ENCODE peak calls at places on chromosome 9, in ten cellular contexts. D, E, P, W, Q, A, Z, X, N and R are unnamed samples.

GRCh38 chr9:74458832-74459231 is 38.3 kb upstream of the RORB start:
- DNase-seq in D (no peak), E (no peak), P (no peak), W (no peak), Q (no peak), A (peak; percentile 41), Z (no peak), X (no peak), N (no peak), R (no peak)

GRCh38 chr9:11893331-11893730 is 799.9 kb upstream of the TYRP1 start:
- DNase-seq in D (no peak), E (no peak), P (no peak), W (peak; percentile 73), Q (no peak), A (no peak), Z (peak; percentile 8), X (no peak), N (no peak), R (no peak)

GRCh38 chr9:34428325-34428958 is 29.9 kb downstream of the FAM219A start:
- DNase-seq in D (no peak), E (no peak), P (peak; percentile 61), W (no peak), Q (no peak), A (no peak), Z (no peak), X (no peak), N (no peak), R (no peak)

GRCh38 chr9:80679920-80680319 is 1009.4 kb downstream of the TLE1 start:
- DNase-seq in D (no peak), E (no peak), P (no peak), W (no peak), Q (no peak), A (no peak), Z (no peak), X (no peak), N (no peak), R (no peak)

GRCh38 chr9:97293827-97294226 is 13.6 kb upstream of the CCDC180 start:
- DNase-seq in D (no peak), E (no peak), P (no peak), W (no peak), Q (no peak), A (no peak), Z (no peak), X (no peak), N (no peak), R (no peak)

GRCh38 chr9:3893519-3893918 is 367.7 kb upstream of the RFX3 start:
- DNase-seq in D (no peak), E (peak; percentile 39), P (no peak), W (no peak), Q (no peak), A (peak; percentile 21), Z (peak; percentile 17), X (no peak), N (no peak), R (no peak)

GRCh38 chr9:89609426-89610006 is 4.7 kb downstream of the GADD45G start:
- DNase-seq in D (no peak), E (no peak), P (no peak), W (no peak), Q (no peak), A (no peak), Z (no peak), X (no peak), N (no peak), R (no peak)

GRCh38 chr9:86352440-86353106 is 1.6 kb downstream of the TUT7 start:
- DNase-seq in D (no peak), E (no peak), P (no peak), W (peak; percentile 61), Q (no peak), A (no peak), Z (no peak), X (peak; percentile 50), N (peak; percentile 71), R (peak; percentile 49)

GRCh38 chr9:88789785-88790184 is 201.5 kb upstream of the S1PR3 start:
- DNase-seq in D (no peak), E (no peak), P (no peak), W (peak; percentile 86), Q (no peak), A (no peak), Z (no peak), X (no peak), N (no peak), R (no peak)

GRCh38 chr9:127912882-127913281 is 4.0 kb downstream of the ST6GALNAC4 start:
- DNase-seq in D (no peak), E (peak; percentile 32), P (no peak), W (no peak), Q (no peak), A (no peak), Z (peak; percentile 82), X (no peak), N (no peak), R (no peak)

GRCh38 chr9:109182940-109183798 is 16.1 kb upstream of the FRRS1L start:
- DNase-seq in D (peak; percentile 47), E (peak; percentile 55), P (peak; percentile 62), W (peak; percentile 51), Q (peak; percentile 47), A (peak; percentile 73), Z (peak; percentile 48), X (peak; percentile 13), N (peak; percentile 41), R (peak; percentile 61)

GRCh38 chr9:88980732-88981336 is 10.4 kb upstream of the S1PR3 start:
- DNase-seq in D (no peak), E (no peak), P (no peak), W (peak; percentile 92), Q (no peak), A (no peak), Z (no peak), X (no peak), N (no peak), R (no peak)

DNA sequence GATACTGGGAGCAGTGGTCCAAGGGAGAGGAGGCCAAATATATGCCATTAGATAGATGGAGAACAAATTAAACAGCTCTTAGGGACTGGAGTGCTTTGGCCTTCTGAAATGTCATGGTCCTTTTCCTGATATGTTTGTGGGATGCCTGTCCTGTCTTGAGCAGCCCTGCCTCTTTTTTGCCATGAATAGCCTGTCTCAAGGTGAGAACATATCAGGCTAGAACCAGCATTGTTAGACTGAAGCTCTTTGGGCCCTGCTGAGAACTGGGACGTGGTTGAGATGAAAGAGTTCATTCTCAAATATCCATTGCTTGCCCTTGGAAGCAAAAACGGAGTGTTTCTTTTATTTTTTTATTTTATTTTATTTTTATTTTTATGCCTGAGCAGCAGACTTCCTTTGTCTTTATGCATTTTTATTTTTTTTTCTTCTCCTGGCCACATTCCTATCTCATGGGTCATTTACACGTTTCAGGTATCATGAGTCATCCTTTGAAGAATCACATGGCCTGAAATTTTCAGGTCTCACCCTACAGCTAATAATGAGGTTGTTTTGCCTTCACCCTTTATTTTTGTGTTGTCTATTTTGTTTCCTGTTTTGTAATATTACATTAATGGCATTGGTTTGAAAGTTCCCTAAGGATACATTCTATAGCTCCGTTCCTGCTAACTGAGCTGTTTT is 371.4 kb downstream of the PSAT1 start:
- DNase-seq in D (peak; percentile 47), E (peak; percentile 69), P (no peak), W (no peak), Q (peak; percentile 34), A (peak; percentile 18), Z (peak; percentile 21), X (no peak), N (peak; percentile 15), R (no peak)
- H3K9me2 ChIP-seq in D (no peaks in the 10 kb centered on the region), E (no peaks in the 10 kb centered on the region), P (no peaks in the 10 kb centered on the region), W (no peaks in the 10 kb centered on the region), Q (no peaks in the 10 kb centered on the region), A (no peaks in the 10 kb centered on the region), Z (no peaks in the 10 kb centered on the region), X (no peaks in the 10 kb centered on the region), N (no peaks in the 10 kb centered on the region), R (no peaks in the 10 kb centered on the region)

DNA sequence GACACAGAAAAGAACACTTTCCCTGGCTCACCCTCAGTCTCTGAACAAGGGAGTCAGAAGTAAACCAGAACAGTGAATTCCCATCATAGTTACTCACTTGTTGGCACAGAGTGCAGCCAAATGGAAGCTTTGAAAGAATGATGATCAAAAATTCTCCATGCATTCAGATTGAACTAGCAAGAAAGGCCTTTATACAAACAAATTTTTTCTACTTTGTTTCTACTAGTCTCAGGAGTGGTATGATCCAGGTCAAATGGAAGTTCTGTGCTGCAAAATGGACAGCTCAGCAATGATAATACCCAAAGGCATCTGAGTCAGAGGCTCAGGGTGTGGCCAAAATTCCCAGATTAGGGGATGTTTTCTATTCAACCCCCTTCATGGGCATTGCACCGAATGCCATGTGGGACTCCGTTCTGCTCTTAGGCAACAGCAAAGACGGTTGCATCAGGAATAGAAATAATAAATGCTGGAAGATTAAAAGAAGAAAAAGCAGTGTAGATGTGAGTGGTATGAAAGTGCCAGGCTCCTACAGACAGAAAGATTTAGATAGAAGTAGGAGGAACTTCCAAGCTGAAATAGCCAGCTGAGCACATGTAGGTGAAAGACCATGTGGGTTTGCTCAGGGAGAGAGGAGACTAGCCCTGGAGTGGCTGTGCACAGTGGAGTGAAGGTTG is 24.0 kb upstream of the ASPN start:
- DNase-seq in D (peak; percentile 70), E (peak; percentile 79), P (no peak), W (peak; percentile 94), Q (no peak), A (no peak), Z (peak; percentile 38), X (no peak), N (no peak), R (no peak)
- H3K27ac ChIP-seq in D (peak overlapping the region; percentile 99), E (peak overlapping the region; percentile 90), P (peak overlapping the region; percentile 78), W (peak overlapping the region; percentile 98), Q (no peak overlapping the region), A (no peak overlapping the region), Z (peak overlapping the region; percentile 65), X (no peak overlapping the region), N (no peak overlapping the region), R (no peak overlapping the region)

DNA sequence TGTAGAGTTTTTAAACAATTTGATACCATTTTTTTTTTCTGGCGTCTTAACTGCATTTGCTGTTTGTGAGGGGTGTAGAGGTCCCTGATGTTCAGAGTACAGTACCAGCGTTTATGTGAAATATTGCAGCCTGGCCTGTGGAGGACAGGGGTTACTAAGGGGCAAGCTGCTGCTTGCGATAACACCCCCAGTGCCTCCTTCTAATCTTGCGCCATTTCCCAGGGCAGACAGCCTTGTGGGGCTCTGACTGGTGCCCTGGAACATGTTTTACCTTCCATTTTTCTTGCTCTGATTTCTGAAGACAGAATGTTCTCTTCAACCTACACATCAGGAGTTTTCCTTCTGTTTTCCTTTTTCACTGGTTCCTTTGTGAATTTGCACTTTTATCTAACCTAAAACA is 142.9 kb downstream of the DOCK8 start:
- DNase-seq in D (no peak), E (no peak), P (no peak), W (no peak), Q (no peak), A (no peak), Z (no peak), X (no peak), N (no peak), R (no peak)
- H3K9me2 ChIP-seq in D (no peaks in the 10 kb centered on the region), E (no peaks in the 10 kb centered on the region), P (no peaks in the 10 kb centered on the region), W (no peaks in the 10 kb centered on the region), Q (no peaks in the 10 kb centered on the region), A (no peaks in the 10 kb centered on the region), Z (no peaks in the 10 kb centered on the region), X (no peaks in the 10 kb centered on the region), N (no peaks in the 10 kb centered on the region), R (no peaks in the 10 kb centered on the region)

DNA sequence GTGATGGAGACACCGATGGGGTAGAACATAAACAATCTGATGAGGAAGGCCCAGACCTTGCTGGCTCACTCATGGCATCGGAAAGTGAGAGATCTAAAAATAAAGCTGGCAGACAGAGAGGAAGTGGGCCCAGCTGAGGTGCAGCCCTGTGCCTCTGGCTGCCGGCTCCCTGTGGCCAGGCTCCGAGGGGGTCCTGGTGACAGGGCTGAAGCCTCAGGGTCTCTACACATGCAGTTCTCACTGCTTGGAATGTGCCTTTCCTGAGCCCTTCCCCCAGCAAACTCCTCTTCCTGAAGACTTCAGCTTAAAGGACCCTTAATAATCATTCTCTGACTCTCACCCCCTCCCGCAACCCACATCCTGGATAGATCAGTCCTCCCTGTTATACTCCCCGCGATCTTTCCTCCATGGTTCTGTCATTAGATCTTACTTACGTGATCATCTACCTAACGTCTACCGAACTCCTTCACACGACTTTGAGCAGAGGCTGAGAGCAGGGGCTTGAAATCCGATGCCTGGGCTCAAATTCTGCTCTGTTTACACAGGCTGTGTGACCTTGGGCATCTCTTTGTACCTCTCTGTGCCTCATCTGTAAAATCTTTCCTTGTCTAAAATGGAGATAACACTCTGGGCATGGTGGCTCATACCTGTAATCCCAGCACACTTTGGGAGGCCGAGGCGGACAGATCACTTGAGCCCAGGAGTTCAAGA is 33.1 kb upstream of the CRB2 start:
- DNase-seq in D (no peak), E (no peak), P (no peak), W (no peak), Q (no peak), A (no peak), Z (no peak), X (peak; percentile 87), N (peak; percentile 83), R (peak; percentile 73)
- H3K27ac ChIP-seq in D (no peak overlapping the region), E (no peak overlapping the region), P (no peak overlapping the region), W (no peak overlapping the region), Q (no peak overlapping the region), A (no peak overlapping the region), Z (no peak overlapping the region), X (peak overlapping the region; percentile 63), N (peak overlapping the region; percentile 85), R (no peak overlapping the region)